ENCODE peak calls at places on chromosomes 4 and X, in four cellular contexts. S, M, W and D are unnamed samples.

GRCh38 chrX:10597871-10598270 is 22.5 kb downstream of the MID1 start:
- DNase-seq in M (no peak), W (no peak), S (peak), D (no peak)

GRCh38 chr4:186201535-186202230 is 10.3 kb downstream of the CYP4V2 start:
- DNase-seq in S (peak), M (no peak), W (peak), D (no peak)

GRCh38 chrX:12241026-12241425 is 102.8 kb downstream of the FRMPD4 start:
- DNase-seq in S (no peak), M (no peak), W (no peak), D (no peak)

GRCh38 chr4:145130788-145131398 is 32.8 kb downstream of the ABCE1 start:
- DNase-seq in M (no peak), W (no peak), S (no peak), D (peak)

GRCh38 chrX:69161371-69161770 is 3.9 kb downstream of the PJA1 start:
- DNase-seq in S (no peak), M (no peak), W (no peak), D (no peak)

GRCh38 chr4:148315049-148315448 is 127.2 kb downstream of the NR3C2 start:
- DNase-seq in W (no peak), S (no peak), M (no peak), D (peak)

GRCh38 chr4:168908859-168909390 is 101.1 kb downstream of the CBR4 start:
- DNase-seq in M (no peak), S (no peak), W (no peak), D (no peak)

GRCh38 chr4:88177981-88178632 is 19.7 kb upstream of the ABCG2 start:
- DNase-seq in S (peak), M (no peak), W (no peak), D (peak)

GRCh38 chr4:144509088-144509854 is 136.7 kb upstream of the HHIP start:
- DNase-seq in M (no peak), W (no peak), S (no peak), D (no peak)

GRCh38 chr4:10159671-10160070 is 43.1 kb upstream of the WDR1 start:
- DNase-seq in W (no peak), S (no peak), M (no peak), D (no peak)

GRCh38 chr4:3263053-3263958 is 14.3 kb downstream of the MSANTD1 start:
- DNase-seq in S (no peak), M (peak), W (no peak), D (no peak)

GRCh38 chr4:8297691-8298485 is 28.3 kb downstream of the HTRA3 start:
- DNase-seq in M (peak), S (no peak), W (no peak), D (no peak)

GRCh38 chrX:101478366-101478765 is 6.9 kb upstream of the ARMCX4 start:
- DNase-seq in W (no peak), S (no peak), M (no peak), D (no peak)

GRCh38 chrX:22171287-22172060 is 101.2 kb upstream of the CBLL2 start:
- DNase-seq in S (no peak), W (no peak), M (no peak), D (no peak)

GRCh38 chr4:107665001-107665400 is 55.0 kb downstream of the PAPSS1 start:
- DNase-seq in S (no peak), M (no peak), W (no peak), D (peak)

GRCh38 chr4:69224891-69225290 is 10.3 kb upstream of the UGT2B11 start:
- DNase-seq in S (no peak), W (no peak), M (no peak), D (no peak)

GRCh38 chr4:10442976-10443375 is 14.2 kb downstream of the ZNF518B start:
- DNase-seq in S (no peak), W (no peak), M (no peak), D (no peak)

GRCh38 chrX:130091976-130092522 is 18.2 kb downstream of the ELF4 start:
- DNase-seq in W (peak), S (no peak), M (no peak), D (no peak)

GRCh38 chr4:41028392-41029076 is 185.8 kb downstream of the APBB2 start:
- DNase-seq in W (no peak), M (no peak), S (no peak), D (peak)

GRCh38 chr4:73021634-73022033 is 47.9 kb downstream of the COX18 start:
- DNase-seq in W (no peak), S (peak), M (no peak), D (no peak)

GRCh38 chr4:65668201-65669007 is 1.9 kb downstream of the EPHA5 start:
- DNase-seq in M (peak), W (no peak), S (peak), D (no peak)

GRCh38 chr4:13364178-13364577 is 120.0 kb downstream of the RAB28 start:
- DNase-seq in M (no peak), W (no peak), S (no peak), D (no peak)

GRCh38 chr4:3248811-3249661 is at the start of gene MSANTD1:
- DNase-seq in W (no peak), S (no peak), M (no peak), D (no peak)